ENCODE peak calls at places on chromosomes 13 and 19, in nine cellular contexts. T is HL-60; P is ovary; D is brain microvascular endothelial cell; U is cardiac muscle cell; Y is heart left ventricle; X is uterus; K is IMR-90; A is CD4-positive, CD25-positive, alpha-beta regulatory T cell. J is an unnamed sample. For H3K27me3, the result is how much of the 10 kb centered on the place peaks cover.

GRCh38 chr19:7874080-7874856 is at the start of gene PRR36:
- DNase-seq in T (no peak), P (no peak), D (no peak), U (peak), Y (no peak), X (no peak), K (no peak), A (no peak), J (no peak)

GRCh38 chr19:8233370-8233769 is 24.2 kb downstream of the CERS4 start:
- DNase-seq in T (no peak), P (no peak), D (no peak), U (no peak), Y (no peak), X (no peak), K (peak), A (no peak), J (no peak)

GRCh38 chr13:85661639-85662038 is 137.6 kb downstream of the SLITRK6 start:
- DNase-seq in T (no peak), P (no peak), D (no peak), U (no peak), Y (no peak), X (no peak), K (no peak), A (no peak), J (no peak)

GRCh38 chr13:35252536-35253205 is 223.8 kb downstream of the MAB21L1 start:
- DNase-seq in T (no peak), P (no peak), D (no peak), U (no peak), Y (no peak), X (no peak), K (no peak), A (no peak), J (no peak)

GRCh38 chr13:28819748-28820098 is 416 bp upstream of the MTUS2 start:
- DNase-seq in T (peak), P (no peak), D (no peak), U (peak), Y (peak), X (no peak), K (peak), A (no peak), J (peak)

GRCh38 chr13:51549050-51549449 is 35.2 kb upstream of the WDFY2 start:
- DNase-seq in T (peak), P (no peak), D (no peak), U (no peak), Y (no peak), X (no peak), K (no peak), A (no peak), J (no peak)

GRCh38 chr19:1626417-1627010 is 21.3 kb upstream of the UQCR11 start:
- DNase-seq in T (no peak), P (no peak), D (no peak), U (no peak), Y (no peak), X (no peak), K (no peak), A (no peak), J (no peak)

GRCh38 chr13:39684531-39685137 is 29.2 kb downstream of the COG6 start:
- DNase-seq in T (no peak), P (no peak), D (no peak), U (peak), Y (no peak), X (no peak), K (peak), A (peak), J (no peak)

GRCh38 chr19:44577566-44577874 is 35.8 kb upstream of the IGSF23 start:
- DNase-seq in T (no peak), P (no peak), D (no peak), U (no peak), Y (no peak), X (no peak), K (no peak), A (no peak), J (no peak)

DNA sequence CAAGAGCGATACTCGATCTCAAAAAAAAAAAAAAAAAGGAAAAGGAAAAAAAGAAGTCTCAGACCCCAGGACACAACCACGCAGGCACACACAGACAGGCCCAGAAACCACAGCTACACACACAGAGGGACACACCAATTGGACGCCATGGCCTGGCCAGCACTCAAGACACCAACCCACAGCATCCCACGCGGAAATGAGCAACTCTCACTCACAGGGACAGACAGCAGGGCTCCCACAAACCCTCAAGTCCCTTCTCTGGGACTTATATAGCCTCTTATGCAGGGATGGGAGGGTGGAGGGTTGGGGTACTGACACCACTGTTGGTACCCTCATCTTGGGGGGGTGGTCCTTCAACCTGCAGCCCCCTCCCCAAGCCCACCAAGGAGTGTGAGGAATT is 5.9 kb downstream of the NOTCH3 start:
- DNase-seq in T (no peak), P (no peak), D (peak), U (no peak), Y (no peak), X (no peak), K (peak), A (no peak), J (no peak)
- H3K4me3 ChIP-seq in T (no peak), P (no peak), D (peak), U (peak), Y (peak), X (peak), K (no peak), A (no peak), J (peak)

GRCh38 chr13:109869312-109870237 is 83.2 kb upstream of the IRS2 start:
- DNase-seq in T (peak), P (peak), D (peak), U (no peak), Y (peak), X (peak), K (peak), A (no peak), J (peak)
- H3K27me3 ChIP-seq in T (under half), P (under half), D (under half), U (under half), Y (under half), X (under half), K (under half), A (under half), J (under half)

GRCh38 chr19:3186891-3187661 is 1.3 kb downstream of the NCLN start:
- DNase-seq in T (no peak), P (no peak), D (no peak), U (no peak), Y (no peak), X (no peak), K (no peak), A (no peak), J (no peak)

GRCh38 chr19:3184847-3185481 is 766 bp upstream of the NCLN start:
- DNase-seq in T (no peak), P (no peak), D (peak), U (peak), Y (no peak), X (no peak), K (no peak), A (no peak), J (peak)

GRCh38 chr19:3186377-3186688 is 603 bp downstream of the NCLN start:
- DNase-seq in T (no peak), P (no peak), D (no peak), U (peak), Y (no peak), X (no peak), K (no peak), A (no peak), J (no peak)

GRCh38 chr19:3185482-3186376 is at the start of gene NCLN:
- DNase-seq in T (peak), P (peak), D (peak), U (peak), Y (peak), X (peak), K (peak), A (peak), J (peak)

DNA sequence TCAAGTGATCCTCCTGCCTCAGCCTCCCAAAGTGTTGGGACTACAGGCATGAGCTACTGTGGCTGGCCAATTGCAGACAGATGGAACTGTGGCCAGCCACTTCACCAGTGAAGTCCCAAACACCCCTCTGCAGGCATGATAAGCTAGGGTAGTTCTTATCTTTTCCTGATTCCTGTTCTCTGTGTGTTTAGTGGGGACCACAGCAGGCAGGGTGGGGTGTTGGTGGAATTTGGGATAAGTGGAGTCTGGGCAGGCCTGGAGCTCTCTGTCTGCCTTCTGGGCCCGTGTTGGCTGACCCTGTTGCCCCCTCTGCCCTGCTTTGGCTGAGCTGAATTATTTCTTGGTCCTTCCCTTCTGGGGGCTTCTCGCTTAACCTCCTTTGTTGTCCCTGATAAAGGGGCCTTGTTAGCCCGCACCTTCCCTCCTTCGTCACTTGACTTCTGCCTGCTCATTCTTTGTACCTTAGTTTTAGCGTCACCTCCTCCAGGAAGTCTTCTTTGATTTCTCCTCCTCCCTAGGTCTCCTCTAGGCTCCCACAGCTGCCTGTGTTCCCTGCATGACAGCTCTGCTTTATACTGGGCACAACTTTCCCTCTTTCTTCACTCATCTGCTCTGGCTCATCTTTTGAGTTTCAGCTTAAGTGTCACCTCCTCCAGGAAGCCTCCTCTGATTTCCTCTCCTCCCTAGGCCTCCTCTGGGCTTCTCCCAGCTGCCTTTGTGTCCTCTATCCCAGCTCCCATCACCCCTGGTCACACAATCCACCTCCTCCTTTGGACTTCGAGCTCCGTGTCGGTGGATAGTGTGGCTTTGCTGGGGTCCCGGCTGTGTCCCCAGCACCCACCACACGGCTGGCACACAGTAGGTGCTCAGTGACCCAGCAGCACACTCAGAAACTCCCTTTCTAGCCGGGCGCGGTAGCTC is 1.7 kb upstream of the NCLN start:
- DNase-seq in T (no peak), P (no peak), D (no peak), U (no peak), Y (no peak), X (no peak), K (no peak), A (no peak), J (no peak)
- H3K4me3 ChIP-seq in T (no peak), P (no peak), D (no peak), U (no peak), Y (no peak), X (no peak), K (no peak), A (peak), J (no peak)

DNA sequence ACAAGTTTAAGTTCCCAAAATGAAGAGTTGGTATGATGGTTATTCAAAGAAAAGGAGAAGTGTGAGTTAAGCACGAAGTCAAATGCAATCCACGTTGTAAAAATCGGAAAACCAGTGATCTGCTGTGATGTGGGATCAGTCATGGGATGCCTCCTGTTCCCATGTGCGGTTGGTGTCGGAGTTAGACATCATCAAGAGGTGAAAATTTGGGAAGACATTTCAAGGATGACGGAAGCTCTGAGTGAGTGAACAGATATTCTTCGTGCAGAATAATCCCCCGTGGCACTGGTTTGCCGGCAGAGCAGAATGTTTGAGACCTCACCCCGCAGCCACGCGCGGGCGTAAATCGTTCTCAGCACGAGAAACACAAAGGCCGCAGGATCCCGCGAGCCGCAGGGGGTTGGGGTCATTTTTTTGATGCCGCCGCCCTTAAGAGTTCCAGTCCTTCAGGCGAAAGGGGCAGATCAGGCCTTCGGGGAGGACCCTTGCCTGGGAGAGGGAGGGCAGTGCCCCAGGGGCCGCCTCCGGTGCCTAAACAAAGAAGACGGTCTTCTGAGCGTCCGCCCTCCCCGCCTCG is 13.7 kb upstream of the SOX1 start:
- DNase-seq in T (no peak), P (no peak), D (no peak), U (no peak), Y (no peak), X (no peak), K (no peak), A (no peak), J (no peak)
- H3K27me3 ChIP-seq in T (half or more), P (under half), D (half or more), U (half or more), Y (under half), X (under half), K (half or more), A (under half), J (under half)

GRCh38 chr19:35558400-35559280 is 4.8 kb downstream of the ATP4A start:
- DNase-seq in T (no peak), P (no peak), D (no peak), U (no peak), Y (no peak), X (no peak), K (no peak), A (no peak), J (no peak)
- H3K4me3 ChIP-seq in T (no peak), P (no peak), D (peak), U (peak), Y (peak), X (no peak), K (no peak), A (no peak), J (peak)